ENCODE peak calls at places on chromosomes 11 and 22, in eight cellular contexts. K, L, I, V, R, J, G and D are unnamed samples.

GRCh38 chr11:82474876-82475275 is 258.8 kb downstream of the FAM181B start:
- DNase-seq in G (no peak), K (no peak), V (no peak), J (no peak), R (no peak), I (no peak), L (no peak), D (no peak)

GRCh38 chr11:44309483-44310197 is at the start of gene ALX4:
- DNase-seq in V (peak; percentile 57), K (peak; percentile 4), R (peak; percentile 23), I (no peak), L (no peak), G (no peak), J (no peak), D (peak; percentile 65)

GRCh38 chr22:18023509-18024275 is 669 bp downstream of the MICAL3 start:
- DNase-seq in V (peak; percentile 26), G (peak; percentile 59), I (peak; percentile 86), K (peak; percentile 78), L (no peak), R (peak; percentile 29), J (no peak), D (peak; percentile 91)

GRCh38 chr11:18617688-18618340 is 16.3 kb downstream of the SPTY2D1 start:
- DNase-seq in R (no peak), V (peak; percentile 63), K (no peak), J (no peak), L (no peak), G (no peak), I (no peak), D (no peak)

GRCh38 chr22:40345271-40345670 is 1.0 kb upstream of the ADSL start:
- DNase-seq in K (no peak), G (no peak), R (peak; percentile 31), I (peak; percentile 44), L (no peak), J (no peak), V (peak; percentile 62), D (no peak)

GRCh38 chr11:45847908-45848316 is 637 bp downstream of the CRY2 start:
- DNase-seq in J (peak; percentile 75), V (peak; percentile 72), I (no peak), R (peak; percentile 34), K (peak; percentile 33), G (no peak), L (no peak), D (peak; percentile 43)

GRCh38 chr11:117328414-117329010 is 858 bp downstream of the CEP164 start:
- DNase-seq in V (peak; percentile 20), I (no peak), L (no peak), K (peak; percentile 63), R (peak; percentile 26), J (no peak), G (no peak), D (no peak)

GRCh38 chr22:36971305-36971704 is 47.9 kb downstream of the TST start:
- DNase-seq in K (no peak), J (no peak), L (no peak), V (no peak), G (no peak), I (no peak), R (no peak), D (no peak)

GRCh38 chr22:23904855-23905254 is 10.7 kb downstream of the MIF start:
- DNase-seq in J (no peak), G (peak; percentile 24), V (no peak), I (no peak), R (no peak), L (no peak), K (peak; percentile 71), D (peak; percentile 65)

GRCh38 chr11:107704432-107704831 is 7.4 kb downstream of the SLN start:
- DNase-seq in J (no peak), K (no peak), L (no peak), R (no peak), I (peak; percentile 8), V (no peak), G (no peak), D (no peak)

GRCh38 chr11:110425751-110426545 is 3.8 kb upstream of the FDX1 start:
- DNase-seq in G (no peak), L (peak; percentile 73), V (no peak), R (no peak), J (no peak), I (no peak), K (no peak), D (no peak)

GRCh38 chr11:70490208-70490607 is 91.9 kb downstream of the CTTN start:
- DNase-seq in G (no peak), J (peak; percentile 28), K (no peak), L (no peak), V (peak; percentile 39), R (no peak), I (no peak), D (peak; percentile 14)